ENCODE peak calls at places on chromosomes 12 and 14, in four cellular contexts. O is AG08396, B is osteocyte, Q is NCI-H1417. E is an unnamed sample.
A peak's percentile ranks its signal among the peaks of the same experiment; 100 is the strongest.

GRCh38 chr14:54782803-54783659 is 119.6 kb downstream of the GCH1 start:
- DNase-seq in B (no peak), Q (peak; percentile 36), O (no peak), E (peak; percentile 73)

GRCh38 chr14:51783765-51784164 is 76.6 kb upstream of the GNG2 start:
- DNase-seq in B (no peak), Q (no peak), O (peak; percentile 60), E (no peak)

GRCh38 chr14:74804219-74804825 is 41.2 kb downstream of the YLPM1 start:
- DNase-seq in Q (peak; percentile 16), B (no peak), O (peak; percentile 44), E (no peak)

GRCh38 chr12:132056320-132056719 is 87.8 kb downstream of the DDX51 start:
- DNase-seq in O (no peak), Q (no peak), B (no peak), E (no peak)

GRCh38 chr12:106126441-106127288 is 12.1 kb downstream of the NUAK1 start:
- DNase-seq in O (no peak), B (no peak), Q (no peak), E (no peak)

GRCh38 chr14:104600141-104600643 is 4.4 kb downstream of the TMEM179 start:
- DNase-seq in O (peak; percentile 33), Q (peak; percentile 92), B (no peak), E (no peak)

GRCh38 chr12:30531731-30532678 is 163.7 kb downstream of the IPO8 start:
- DNase-seq in B (no peak), Q (no peak), O (no peak), E (no peak)

GRCh38 chr12:131726-132465 is 65.3 kb downstream of the IQSEC3 start:
- DNase-seq in B (no peak), O (no peak), Q (no peak), E (no peak)

GRCh38 chr12:111596985-111597730 is 2.0 kb downstream of the ATXN2 start:
- DNase-seq in B (no peak), Q (peak; percentile 79), O (peak; percentile 57), E (peak; percentile 70)

GRCh38 chr12:83866477-83866876 is 1046.1 kb downstream of the SLC6A15 start:
- DNase-seq in Q (no peak), B (no peak), O (no peak), E (no peak)

GRCh38 chr12:77122236-77122635 is 56.9 kb upstream of the E2F7 start:
- DNase-seq in B (no peak), Q (no peak), O (peak; percentile 50), E (no peak)

E was measured in ascending aorta.